ENCODE peak calls at places on chromosome 1, in five cellular contexts. One of them, this sample, is unnamed.

GRCh38 chr1:40711465-40712404 is 20.2 kb downstream of the NFYC start:
- DNase-seq in activated CD8-positive, alpha-beta memory T cell treated with anti-CD3 and anti-CD28 coated beads, Interleukin-2, amount 50 U/mL, for 48 hours: no peak
- DNase-seq in ureter: peak
- DNase-seq in stimulated activated CD8-positive, alpha-beta memory T cell treated with anti-CD3 and anti-CD28 coated beads, Interleukin-7, amount 100 ng/mL, for 24 hours: no peak
- DNase-seq in HuH-7.5: no peak
- DNase-seq in this sample: no peak

GRCh38 chr1:32336963-32337675 is 1.1 kb upstream of the MARCKSL1 start:
- DNase-seq in ureter: no peak
- DNase-seq in stimulated activated CD8-positive, alpha-beta memory T cell treated with anti-CD3 and anti-CD28 coated beads, Interleukin-7, amount 100 ng/mL, for 24 hours: peak
- DNase-seq in activated CD8-positive, alpha-beta memory T cell treated with anti-CD3 and anti-CD28 coated beads, Interleukin-2, amount 50 U/mL, for 48 hours: peak
- DNase-seq in HuH-7.5: no peak
- DNase-seq in this sample: no peak

GRCh38 chr1:43608789-43609188 is 41.2 kb upstream of the KDM4A start:
- DNase-seq in activated CD8-positive, alpha-beta memory T cell treated with anti-CD3 and anti-CD28 coated beads, Interleukin-2, amount 50 U/mL, for 48 hours: no peak
- DNase-seq in stimulated activated CD8-positive, alpha-beta memory T cell treated with anti-CD3 and anti-CD28 coated beads, Interleukin-7, amount 100 ng/mL, for 24 hours: no peak
- DNase-seq in ureter: no peak
- DNase-seq in HuH-7.5: no peak
- DNase-seq in this sample: no peak

GRCh38 chr1:169906938-169907337 is 13.2 kb upstream of the SCYL3 start:
- DNase-seq in stimulated activated CD8-positive, alpha-beta memory T cell treated with anti-CD3 and anti-CD28 coated beads, Interleukin-7, amount 100 ng/mL, for 24 hours: no peak
- DNase-seq in HuH-7.5: no peak
- DNase-seq in ureter: no peak
- DNase-seq in activated CD8-positive, alpha-beta memory T cell treated with anti-CD3 and anti-CD28 coated beads, Interleukin-2, amount 50 U/mL, for 48 hours: no peak
- DNase-seq in this sample: no peak

GRCh38 chr1:161193561-161194235 is 5.2 kb downstream of the ADAMTS4 start:
- DNase-seq in stimulated activated CD8-positive, alpha-beta memory T cell treated with anti-CD3 and anti-CD28 coated beads, Interleukin-7, amount 100 ng/mL, for 24 hours: no peak
- DNase-seq in HuH-7.5: no peak
- DNase-seq in activated CD8-positive, alpha-beta memory T cell treated with anti-CD3 and anti-CD28 coated beads, Interleukin-2, amount 50 U/mL, for 48 hours: no peak
- DNase-seq in ureter: no peak
- DNase-seq in this sample: no peak

GRCh38 chr1:92907949-92908684 is 53.1 kb downstream of the DIPK1A start:
- DNase-seq in ureter: no peak
- DNase-seq in activated CD8-positive, alpha-beta memory T cell treated with anti-CD3 and anti-CD28 coated beads, Interleukin-2, amount 50 U/mL, for 48 hours: no peak
- DNase-seq in HuH-7.5: no peak
- DNase-seq in stimulated activated CD8-positive, alpha-beta memory T cell treated with anti-CD3 and anti-CD28 coated beads, Interleukin-7, amount 100 ng/mL, for 24 hours: no peak
- DNase-seq in this sample: no peak

GRCh38 chr1:37096523-37096922 is 62.2 kb upstream of the GRIK3 start:
- DNase-seq in activated CD8-positive, alpha-beta memory T cell treated with anti-CD3 and anti-CD28 coated beads, Interleukin-2, amount 50 U/mL, for 48 hours: no peak
- DNase-seq in HuH-7.5: no peak
- DNase-seq in stimulated activated CD8-positive, alpha-beta memory T cell treated with anti-CD3 and anti-CD28 coated beads, Interleukin-7, amount 100 ng/mL, for 24 hours: no peak
- DNase-seq in ureter: no peak
- DNase-seq in this sample: no peak

GRCh38 chr1:202112864-202113689 is 9.6 kb upstream of the GPR37L1 start:
- DNase-seq in HuH-7.5: no peak
- DNase-seq in stimulated activated CD8-positive, alpha-beta memory T cell treated with anti-CD3 and anti-CD28 coated beads, Interleukin-7, amount 100 ng/mL, for 24 hours: no peak
- DNase-seq in ureter: no peak
- DNase-seq in activated CD8-positive, alpha-beta memory T cell treated with anti-CD3 and anti-CD28 coated beads, Interleukin-2, amount 50 U/mL, for 48 hours: no peak
- DNase-seq in this sample: no peak

GRCh38 chr1:33348194-33348593 is 27.3 kb upstream of the A3GALT2 start:
- DNase-seq in HuH-7.5: no peak
- DNase-seq in activated CD8-positive, alpha-beta memory T cell treated with anti-CD3 and anti-CD28 coated beads, Interleukin-2, amount 50 U/mL, for 48 hours: no peak
- DNase-seq in stimulated activated CD8-positive, alpha-beta memory T cell treated with anti-CD3 and anti-CD28 coated beads, Interleukin-7, amount 100 ng/mL, for 24 hours: no peak
- DNase-seq in ureter: no peak
- DNase-seq in this sample: no peak

GRCh38 chr1:86137458-86137857 is 19.1 kb downstream of the COL24A1 start:
- DNase-seq in stimulated activated CD8-positive, alpha-beta memory T cell treated with anti-CD3 and anti-CD28 coated beads, Interleukin-7, amount 100 ng/mL, for 24 hours: no peak
- DNase-seq in ureter: no peak
- DNase-seq in HuH-7.5: no peak
- DNase-seq in activated CD8-positive, alpha-beta memory T cell treated with anti-CD3 and anti-CD28 coated beads, Interleukin-2, amount 50 U/mL, for 48 hours: no peak
- DNase-seq in this sample: no peak

This sample was measured in ecto neural progenitor cell.